ENCODE peak calls at places on chromosomes 7 and 10, in four cellular contexts. Q is activated T-cell treated with anti-CD3 and anti-CD28 coated beads for 1 hour, K is adrenal gland, A is GM19239. B is an unnamed sample.

GRCh38 chr10:74177140-74177677 is 26.2 kb downstream of the ADK start:
- DNase-seq in K (peak), Q (peak), A (no peak), B (peak)

GRCh38 chr10:43383204-43383971 is 12.0 kb downstream of the FXYD4 start:
- DNase-seq in A (no peak), Q (no peak), K (no peak), B (no peak)

GRCh38 chr7:95628831-95629439 is 32.6 kb upstream of the PDK4 start:
- DNase-seq in Q (no peak), A (no peak), K (no peak), B (no peak)

GRCh38 chr7:142811154-142811737 is 40.5 kb downstream of the PRSS2 start:
- DNase-seq in K (no peak), Q (no peak), A (no peak), B (peak)

GRCh38 chr7:139095194-139095659 is 14.3 kb downstream of the ZC3HAV1 start:
- DNase-seq in A (peak), K (no peak), Q (peak), B (peak)

GRCh38 chr7:150368098-150368883 is at the start of gene REPIN1:
- DNase-seq in A (peak), K (peak), Q (peak), B (peak)

GRCh38 chr10:46268076-46268881 is 18.5 kb upstream of the ANTXRL start:
- DNase-seq in A (no peak), K (no peak), Q (peak), B (peak)

GRCh38 chr7:95427123-95427522 is 7.7 kb downstream of the PON2 start:
- DNase-seq in K (no peak), Q (no peak), A (no peak), B (no peak)